ENCODE peak calls at places on chromosomes 6 and 20, in seven cellular contexts. W, F, R, U, G, Y and S are unnamed samples. For H3K9me3, the result is how much of the 10 kb centered on the place peaks cover.

GRCh38 chr20:2314759-2315439 is 19.1 kb downstream of the TGM3 start:
- DNase-seq in W (no peak), F (peak), R (no peak), U (peak), G (peak), Y (peak), S (peak)

GRCh38 chr20:1711266-1711665 is 53.7 kb upstream of the SIRPG start:
- DNase-seq in W (no peak), F (no peak), R (no peak), U (no peak), G (no peak), Y (no peak), S (no peak)

GRCh38 chr6:84912472-84913143 is 148.2 kb upstream of the TBX18 start:
- DNase-seq in W (no peak), F (no peak), R (no peak), U (no peak), G (no peak), Y (no peak), S (no peak)

GRCh38 chr6:136113736-136114173 is 136.4 kb downstream of the MTFR2 start:
- DNase-seq in W (peak), F (peak), R (peak), U (peak), G (peak), Y (peak), S (peak)

GRCh38 chr20:38242848-38243449 is 17.6 kb downstream of the KIAA1755 start:
- DNase-seq in W (no peak), F (no peak), R (no peak), U (no peak), G (no peak), Y (no peak), S (no peak)

GRCh38 chr20:59151391-59151790 is 12.2 kb upstream of the ZNF831 start:
- DNase-seq in W (no peak), F (no peak), R (no peak), U (no peak), G (no peak), Y (no peak), S (no peak)

GRCh38 chr20:9995514-9996272 is 39.1 kb upstream of the ANKEF1 start:
- DNase-seq in W (no peak), F (no peak), R (no peak), U (no peak), G (no peak), Y (no peak), S (no peak)

GRCh38 chr6:33967966-33968724 is 164.3 kb upstream of the MLN start:
- DNase-seq in W (no peak), F (no peak), R (no peak), U (no peak), G (no peak), Y (no peak), S (no peak)

GRCh38 chr6:38273325-38273724 is 366.4 kb downstream of the BTBD9 start:
- DNase-seq in W (no peak), F (no peak), R (no peak), U (peak), G (no peak), Y (no peak), S (no peak)

GRCh38 chr6:161152904-161153662 is 120.8 kb downstream of the AGPAT4 start:
- DNase-seq in W (no peak), F (peak), R (no peak), U (no peak), G (no peak), Y (no peak), S (no peak)

GRCh38 chr6:151351146-151351700 is 40.1 kb downstream of the ZBTB2 start:
- DNase-seq in W (no peak), F (no peak), R (no peak), U (no peak), G (no peak), Y (no peak), S (no peak)

GRCh38 chr20:24804481-24805206 is 144.4 kb upstream of the CST7 start:
- DNase-seq in W (no peak), F (no peak), R (no peak), U (no peak), G (no peak), Y (no peak), S (no peak)

GRCh38 chr6:87333033-87333432 is 4.0 kb upstream of the GJB7 start:
- DNase-seq in W (no peak), F (no peak), R (no peak), U (no peak), G (no peak), Y (no peak), S (no peak)

GRCh38 chr20:63505723-63506122 is 6.8 kb upstream of the EEF1A2 start:
- DNase-seq in W (no peak), F (no peak), R (no peak), U (no peak), G (no peak), Y (no peak), S (no peak)

GRCh38 chr6:50899306-50899840 is 80.7 kb downstream of the TFAP2B start:
- DNase-seq in W (no peak), F (no peak), R (no peak), U (peak), G (no peak), Y (no peak), S (no peak)

GRCh38 chr20:63087236-63087871 is 80.6 kb upstream of the BHLHE23 start:
- DNase-seq in W (peak), F (no peak), R (peak), U (no peak), G (no peak), Y (peak), S (peak)

GRCh38 chr6:111569951-111570350 is 35.7 kb downstream of the TRAF3IP2 start:
- DNase-seq in W (no peak), F (no peak), R (no peak), U (no peak), G (no peak), Y (no peak), S (no peak)

GRCh38 chr6:163655217-163656121 is 241.0 kb downstream of the QKI start:
- DNase-seq in W (no peak), F (no peak), R (no peak), U (no peak), G (no peak), Y (no peak), S (no peak)

GRCh38 chr6:16168121-16168520 is 39.2 kb downstream of the MYLIP start:
- DNase-seq in W (no peak), F (no peak), R (no peak), U (no peak), G (no peak), Y (no peak), S (no peak)

GRCh38 chr6:27056615-27057014 is 190.9 kb upstream of the PRSS16 start:
- DNase-seq in W (no peak), F (no peak), R (no peak), U (no peak), G (no peak), Y (no peak), S (no peak)

GRCh38 chr6:152380351-152380767 is 256.8 kb downstream of the SYNE1 start:
- DNase-seq in W (no peak), F (peak), R (no peak), U (peak), G (no peak), Y (no peak), S (no peak)

GRCh38 chr6:52558266-52559000 is 18.4 kb downstream of the TRAM2 start:
- DNase-seq in W (no peak), F (peak), R (no peak), U (no peak), G (no peak), Y (no peak), S (no peak)

GRCh38 chr6:32847004-32847403 is 3.2 kb upstream of the PSMB8 start:
- DNase-seq in W (no peak), F (no peak), R (no peak), U (no peak), G (no peak), Y (no peak), S (no peak)

GRCh38 chr6:90369024-90369519 is 72.4 kb upstream of the BACH2 start:
- DNase-seq in W (peak), F (peak), R (peak), U (peak), G (peak), Y (peak), S (peak)

GRCh38 chr6:84868149-84868548 is 103.8 kb upstream of the TBX18 start:
- DNase-seq in W (no peak), F (no peak), R (no peak), U (no peak), G (no peak), Y (no peak), S (no peak)

DNA sequence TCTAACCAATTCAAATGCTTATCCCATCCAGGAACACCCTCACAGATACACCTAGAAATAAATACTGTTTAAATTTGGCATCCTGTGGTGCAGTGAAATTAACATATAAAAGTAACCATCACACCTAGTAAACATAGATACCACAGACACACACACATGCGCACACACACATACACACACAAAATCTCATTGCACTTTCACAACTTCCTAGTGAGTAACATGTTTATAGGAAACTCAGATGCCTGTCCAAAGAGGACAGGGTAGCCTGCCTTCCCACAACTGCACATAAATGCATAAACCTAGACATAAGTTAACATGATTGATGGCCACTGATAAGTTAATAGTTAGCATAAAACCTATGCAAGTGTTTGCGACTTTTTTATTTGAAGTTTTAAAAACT is 56.8 kb downstream of the LRRC1 start:
- DNase-seq in W (no peak), F (no peak), R (no peak), U (peak), G (no peak), Y (no peak), S (no peak)
- H3K9me3 ChIP-seq in W (under half), F (under half), R (under half), U (under half), G (under half), Y (under half), S (under half)

GRCh38 chr6:55913213-55914195 is 38.1 kb upstream of the BMP5 start:
- DNase-seq in W (no peak), F (peak), R (no peak), U (peak), G (no peak), Y (no peak), S (no peak)
- TF ChIP-seq CTCF in W (no peak), F (no peak), R (no peak), U (no peak), G (no peak), Y (no peak), S (no peak)

DNA sequence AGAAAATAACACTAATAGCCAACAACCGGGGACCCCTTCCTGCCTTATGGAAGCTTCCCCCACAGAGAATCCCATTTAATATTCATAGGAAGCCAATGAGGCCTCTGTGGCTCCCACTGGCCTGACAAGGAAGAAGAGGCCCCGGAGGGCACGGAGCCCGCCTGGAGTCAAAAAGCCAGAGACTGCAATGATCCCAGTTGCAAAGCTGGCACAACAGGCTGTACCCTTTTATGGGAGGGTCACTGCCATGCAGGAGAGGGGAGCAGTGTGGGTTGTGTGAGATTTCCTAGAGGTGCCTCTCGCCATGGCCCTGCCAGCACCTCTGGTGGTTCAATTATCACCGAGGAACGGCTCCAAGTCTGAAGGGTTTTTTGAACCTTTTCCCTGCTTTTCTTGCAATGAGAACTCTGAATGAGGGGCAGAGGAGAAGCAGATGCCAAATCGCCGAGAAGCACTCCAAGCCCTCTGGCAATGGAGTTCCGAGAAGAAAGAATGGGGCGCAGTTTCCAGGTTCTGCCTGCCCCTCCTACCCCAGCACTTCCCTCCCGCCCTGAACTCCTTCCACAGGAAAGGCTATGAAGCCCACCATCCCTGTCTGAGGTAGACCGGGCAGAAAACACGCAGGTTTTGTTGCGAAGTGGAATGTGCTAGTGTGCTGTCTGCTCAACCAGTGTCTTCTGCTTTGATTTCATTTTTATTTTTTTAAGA is 96.0 kb downstream of the THBS2 start:
- DNase-seq in W (no peak), F (no peak), R (no peak), U (no peak), G (no peak), Y (no peak), S (no peak)
- H3K9me3 ChIP-seq in W (under half), F (under half), R (under half), U (under half), G (under half), Y (under half), S (under half)

GRCh38 chr20:48791014-48791413 is 36.8 kb downstream of the PREX1 start:
- DNase-seq in W (no peak), F (peak), R (no peak), U (no peak), G (no peak), Y (no peak), S (no peak)
- TF ChIP-seq CTCF in W (no peak), F (no peak), R (no peak), U (no peak), G (no peak), Y (no peak), S (no peak)

DNA sequence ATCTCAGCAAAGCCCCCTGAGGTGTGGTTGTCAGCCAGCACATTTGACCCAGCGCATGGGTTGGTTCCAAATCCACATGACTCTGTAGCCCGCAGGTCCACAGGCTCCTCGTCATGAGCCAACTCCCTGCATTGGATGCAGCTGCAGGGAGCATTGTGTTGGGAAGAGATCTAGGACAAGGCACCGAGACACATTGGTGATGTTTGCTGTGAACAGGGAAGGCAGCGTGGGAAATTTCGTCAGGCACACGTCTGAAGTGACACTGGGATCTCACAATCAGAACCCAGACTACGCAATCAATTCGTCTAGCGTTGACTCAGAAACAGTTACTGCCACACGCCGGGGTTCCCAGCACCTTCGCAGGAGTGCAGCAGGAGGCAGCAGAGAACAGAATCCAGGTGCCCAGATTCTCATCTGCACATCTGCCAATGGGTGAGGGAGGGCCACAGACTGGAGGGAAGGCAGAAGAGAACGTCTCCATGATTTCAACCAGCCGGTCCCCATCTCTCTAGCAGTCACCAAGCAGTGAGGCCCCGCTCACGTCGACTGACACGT is 177.0 kb downstream of the TTLL2 start:
- DNase-seq in W (no peak), F (no peak), R (no peak), U (no peak), G (no peak), Y (no peak), S (no peak)
- H3K9me3 ChIP-seq in W (under half), F (under half), R (under half), U (half or more), G (under half), Y (under half), S (under half)

GRCh38 chr20:46721476-46721875 is 12.0 kb downstream of the SLC2A10 start:
- DNase-seq in W (no peak), F (no peak), R (no peak), U (no peak), G (no peak), Y (no peak), S (no peak)

GRCh38 chr20:46720776-46721425 is 11.5 kb downstream of the SLC2A10 start:
- DNase-seq in W (no peak), F (no peak), R (no peak), U (peak), G (no peak), Y (no peak), S (no peak)

GRCh38 chr20:46717818-46718541 is 8.5 kb downstream of the SLC2A10 start:
- DNase-seq in W (no peak), F (no peak), R (no peak), U (no peak), G (no peak), Y (no peak), S (no peak)

GRCh38 chr20:46722450-46722849 is 13.0 kb downstream of the SLC2A10 start:
- DNase-seq in W (no peak), F (no peak), R (no peak), U (no peak), G (no peak), Y (no peak), S (no peak)

DNA sequence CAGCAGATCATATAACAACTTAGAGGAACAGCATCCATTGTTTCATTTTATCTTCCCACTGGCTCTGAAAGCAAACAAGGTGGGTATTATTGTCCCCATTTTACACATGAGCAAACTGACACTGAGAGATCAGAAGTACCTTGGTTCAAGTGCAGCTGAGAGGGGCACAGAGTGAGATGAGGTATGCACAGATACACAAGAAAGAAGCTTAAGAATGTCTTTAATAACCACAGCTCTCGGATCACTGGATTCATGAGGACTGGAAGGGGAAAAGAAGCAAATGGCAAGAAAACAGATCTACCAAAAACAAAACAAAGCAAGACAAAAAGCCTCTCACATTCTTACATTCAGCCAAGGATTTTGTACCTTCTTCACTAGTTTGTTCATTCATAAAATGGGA is 10.6 kb downstream of the SLC2A10 start:
- DNase-seq in W (no peak), F (no peak), R (no peak), U (no peak), G (no peak), Y (no peak), S (no peak)
- TF ChIP-seq CTCF in W (no peak), F (no peak), R (no peak), U (no peak), G (no peak), Y (no peak), S (no peak)